ENCODE peak calls at places on chromosomes 7 and 10, in eight cellular contexts. One of them, this sample, is unnamed.

GRCh38 chr10:92699518-92700272 is 9.9 kb downstream of the HHEX start:
- DNase-seq in SK-N-MC: no peak
- DNase-seq in GM23338: peak; percentile 76
- DNase-seq in K562: peak; percentile 49
- DNase-seq in HepG2: no peak
- DNase-seq in HCT116: no peak
- DNase-seq in H1: no peak
- DNase-seq in GM12878: no peak
- DNase-seq in this sample: peak; percentile 69

GRCh38 chr7:45162311-45162845 is 4.8 kb downstream of the RAMP3 start:
- DNase-seq in SK-N-MC: no peak
- DNase-seq in GM23338: no peak
- DNase-seq in K562: no peak
- DNase-seq in HepG2: no peak
- DNase-seq in HCT116: no peak
- DNase-seq in H1: no peak
- DNase-seq in GM12878: no peak
- DNase-seq in this sample: no peak

GRCh38 chr10:79559726-79560125 is 481 bp downstream of the SFTPA2 start:
- DNase-seq in SK-N-MC: no peak
- DNase-seq in GM23338: no peak
- DNase-seq in K562: no peak
- DNase-seq in HepG2: no peak
- DNase-seq in HCT116: no peak
- DNase-seq in H1: no peak
- DNase-seq in GM12878: no peak
- DNase-seq in this sample: no peak

GRCh38 chr7:42080831-42081230 is 156.2 kb downstream of the GLI3 start:
- DNase-seq in SK-N-MC: no peak
- DNase-seq in GM23338: no peak
- DNase-seq in K562: no peak
- DNase-seq in HepG2: no peak
- DNase-seq in HCT116: no peak
- DNase-seq in H1: no peak
- DNase-seq in GM12878: no peak
- DNase-seq in this sample: no peak

GRCh38 chr10:86545097-86545496 is 23.5 kb upstream of the WAPL start:
- DNase-seq in SK-N-MC: no peak
- DNase-seq in GM23338: no peak
- DNase-seq in K562: no peak
- DNase-seq in HepG2: no peak
- DNase-seq in HCT116: no peak
- DNase-seq in H1: no peak
- DNase-seq in GM12878: no peak
- DNase-seq in this sample: no peak

GRCh38 chr7:127251458-127252379 is 1.0 kb downstream of the GRM8 start:
- DNase-seq in SK-N-MC: no peak
- DNase-seq in GM23338: peak; percentile 60
- DNase-seq in K562: no peak
- DNase-seq in HepG2: no peak
- DNase-seq in HCT116: no peak
- DNase-seq in H1: no peak
- DNase-seq in GM12878: no peak
- DNase-seq in this sample: no peak

GRCh38 chr10:93514496-93514895 is 18.1 kb downstream of the CEP55 start:
- DNase-seq in SK-N-MC: no peak
- DNase-seq in GM23338: no peak
- DNase-seq in K562: no peak
- DNase-seq in HepG2: no peak
- DNase-seq in HCT116: no peak
- DNase-seq in H1: no peak
- DNase-seq in GM12878: no peak
- DNase-seq in this sample: no peak

GRCh38 chr7:17434191-17434590 is 135.7 kb downstream of the AHR start:
- DNase-seq in SK-N-MC: no peak
- DNase-seq in GM23338: no peak
- DNase-seq in K562: no peak
- DNase-seq in HepG2: no peak
- DNase-seq in HCT116: no peak
- DNase-seq in H1: no peak
- DNase-seq in GM12878: no peak
- DNase-seq in this sample: no peak

GRCh38 chr10:100562806-100563293 is 27.1 kb downstream of the HIF1AN start:
- DNase-seq in SK-N-MC: no peak
- DNase-seq in GM23338: peak; percentile 85
- DNase-seq in K562: peak; percentile 61
- DNase-seq in HepG2: peak; percentile 12
- DNase-seq in HCT116: no peak
- DNase-seq in H1: peak; percentile 33
- DNase-seq in GM12878: no peak
- DNase-seq in this sample: no peak

GRCh38 chr7:121195859-121196588 is 132.8 kb upstream of the WNT16 start:
- DNase-seq in SK-N-MC: no peak
- DNase-seq in GM23338: peak; percentile 7
- DNase-seq in K562: no peak
- DNase-seq in HepG2: no peak
- DNase-seq in HCT116: no peak
- DNase-seq in H1: no peak
- DNase-seq in GM12878: no peak
- DNase-seq in this sample: no peak

GRCh38 chr10:68135362-68135761 is 26.1 kb downstream of the MYPN start:
- DNase-seq in SK-N-MC: no peak
- DNase-seq in GM23338: no peak
- DNase-seq in K562: no peak
- DNase-seq in HepG2: no peak
- DNase-seq in HCT116: no peak
- DNase-seq in H1: no peak
- DNase-seq in GM12878: no peak
- DNase-seq in this sample: peak; percentile 33

GRCh38 chr10:51651063-51651462 is 48.3 kb downstream of the CSTF2T start:
- DNase-seq in SK-N-MC: no peak
- DNase-seq in GM23338: no peak
- DNase-seq in K562: no peak
- DNase-seq in HepG2: no peak
- DNase-seq in HCT116: no peak
- DNase-seq in H1: no peak
- DNase-seq in GM12878: no peak
- DNase-seq in this sample: no peak

GRCh38 chr7:5634107-5634950 is 147.1 kb downstream of the RNF216 start:
- DNase-seq in SK-N-MC: peak; percentile 51
- DNase-seq in GM23338: peak; percentile 83
- DNase-seq in K562: no peak
- DNase-seq in HepG2: no peak
- DNase-seq in HCT116: no peak
- DNase-seq in H1: no peak
- DNase-seq in GM12878: no peak
- DNase-seq in this sample: peak; percentile 50

GRCh38 chr10:71667374-71667750 is 52.2 kb downstream of the C10orf105 start:
- DNase-seq in SK-N-MC: no peak
- DNase-seq in GM23338: no peak
- DNase-seq in K562: no peak
- DNase-seq in HepG2: no peak
- DNase-seq in HCT116: no peak
- DNase-seq in H1: no peak
- DNase-seq in GM12878: peak; percentile 25
- DNase-seq in this sample: no peak

GRCh38 chr7:102872460-102872859 is 40.3 kb upstream of the LRRC17 start:
- DNase-seq in SK-N-MC: no peak
- DNase-seq in GM23338: no peak
- DNase-seq in K562: no peak
- DNase-seq in HepG2: no peak
- DNase-seq in HCT116: no peak
- DNase-seq in H1: no peak
- DNase-seq in GM12878: no peak
- DNase-seq in this sample: peak; percentile 98

GRCh38 chr7:68409851-68410250 is 1188.4 kb upstream of the AUTS2 start:
- DNase-seq in SK-N-MC: no peak
- DNase-seq in GM23338: peak; percentile 2
- DNase-seq in K562: no peak
- DNase-seq in HepG2: no peak
- DNase-seq in HCT116: no peak
- DNase-seq in H1: no peak
- DNase-seq in GM12878: no peak
- DNase-seq in this sample: no peak

GRCh38 chr10:83542774-83543291 is 596.5 kb upstream of the GHITM start:
- DNase-seq in SK-N-MC: no peak
- DNase-seq in GM23338: no peak
- DNase-seq in K562: no peak
- DNase-seq in HepG2: no peak
- DNase-seq in HCT116: no peak
- DNase-seq in H1: no peak
- DNase-seq in GM12878: peak; percentile 92
- DNase-seq in this sample: no peak

GRCh38 chr10:112435013-112435619 is 11.6 kb downstream of the ZDHHC6 start:
- DNase-seq in SK-N-MC: no peak
- DNase-seq in GM23338: peak; percentile 49
- DNase-seq in K562: no peak
- DNase-seq in HepG2: peak; percentile 52
- DNase-seq in HCT116: peak; percentile 55
- DNase-seq in H1: no peak
- DNase-seq in GM12878: no peak
- DNase-seq in this sample: peak; percentile 63

GRCh38 chr7:24729365-24730017 is 27.8 kb downstream of the GSDME start:
- DNase-seq in SK-N-MC: no peak
- DNase-seq in GM23338: no peak
- DNase-seq in K562: no peak
- DNase-seq in HepG2: no peak
- DNase-seq in HCT116: no peak
- DNase-seq in H1: no peak
- DNase-seq in GM12878: no peak
- DNase-seq in this sample: peak; percentile 75

GRCh38 chr10:92240289-92241157 is 50.4 kb downstream of the CPEB3 start:
- DNase-seq in SK-N-MC: no peak
- DNase-seq in GM23338: peak; percentile 81
- DNase-seq in K562: peak; percentile 50
- DNase-seq in HepG2: peak; percentile 75
- DNase-seq in HCT116: no peak
- DNase-seq in H1: no peak
- DNase-seq in GM12878: peak; percentile 53
- DNase-seq in this sample: peak; percentile 81

GRCh38 chr10:95395947-95396449 is 105.2 kb upstream of the PDLIM1 start:
- DNase-seq in SK-N-MC: no peak
- DNase-seq in GM23338: no peak
- DNase-seq in K562: no peak
- DNase-seq in HepG2: no peak
- DNase-seq in HCT116: no peak
- DNase-seq in H1: no peak
- DNase-seq in GM12878: no peak
- DNase-seq in this sample: no peak

DNA sequence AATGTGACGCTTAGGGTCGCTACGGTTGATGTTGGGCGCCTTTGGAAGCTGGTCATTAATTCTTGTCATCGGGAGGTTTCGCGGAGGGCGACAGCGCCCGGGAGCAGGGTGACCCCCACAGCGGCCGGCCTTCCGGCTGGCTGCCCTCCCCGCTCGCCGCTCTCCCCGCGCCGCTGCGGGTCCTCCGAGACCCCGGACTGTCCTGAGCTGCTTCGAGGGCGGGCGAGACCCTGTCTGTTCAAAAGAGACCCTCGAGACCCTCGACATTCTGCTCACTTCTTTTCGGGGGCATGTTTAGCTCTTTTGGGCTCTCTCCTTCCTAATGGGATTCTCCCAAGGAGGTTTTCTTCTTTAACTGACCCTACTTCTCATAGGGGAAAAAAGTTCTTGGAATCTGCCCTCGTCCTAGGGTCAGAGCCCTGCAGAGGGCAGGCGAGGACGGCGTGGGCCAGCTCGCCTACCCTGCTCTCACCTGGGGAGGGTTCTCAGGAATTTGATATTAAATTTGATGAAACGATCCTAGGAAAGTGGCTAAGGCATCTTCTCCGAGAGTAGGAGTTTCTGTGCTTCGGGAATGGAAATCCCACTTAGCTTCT is 257.0 kb downstream of the OTUD1 start:
- DNase-seq in SK-N-MC: no peak
- DNase-seq in GM23338: peak; percentile 39
- DNase-seq in K562: no peak
- DNase-seq in HepG2: no peak
- DNase-seq in HCT116: no peak
- DNase-seq in H1: no peak
- DNase-seq in GM12878: no peak
- DNase-seq in this sample: no peak
- TF ChIP-seq EZH2 in SK-N-MC: no peak
- TF ChIP-seq EZH2 in GM23338: peak; percentile 82
- TF ChIP-seq EZH2 in K562: no peak
- TF ChIP-seq EZH2 in HepG2: no peak
- TF ChIP-seq EZH2 in HCT116: no peak
- TF ChIP-seq EZH2 in H1: peak; percentile 52
- TF ChIP-seq EZH2 in GM12878: no peak
- TF ChIP-seq EZH2 in this sample: no peak

DNA sequence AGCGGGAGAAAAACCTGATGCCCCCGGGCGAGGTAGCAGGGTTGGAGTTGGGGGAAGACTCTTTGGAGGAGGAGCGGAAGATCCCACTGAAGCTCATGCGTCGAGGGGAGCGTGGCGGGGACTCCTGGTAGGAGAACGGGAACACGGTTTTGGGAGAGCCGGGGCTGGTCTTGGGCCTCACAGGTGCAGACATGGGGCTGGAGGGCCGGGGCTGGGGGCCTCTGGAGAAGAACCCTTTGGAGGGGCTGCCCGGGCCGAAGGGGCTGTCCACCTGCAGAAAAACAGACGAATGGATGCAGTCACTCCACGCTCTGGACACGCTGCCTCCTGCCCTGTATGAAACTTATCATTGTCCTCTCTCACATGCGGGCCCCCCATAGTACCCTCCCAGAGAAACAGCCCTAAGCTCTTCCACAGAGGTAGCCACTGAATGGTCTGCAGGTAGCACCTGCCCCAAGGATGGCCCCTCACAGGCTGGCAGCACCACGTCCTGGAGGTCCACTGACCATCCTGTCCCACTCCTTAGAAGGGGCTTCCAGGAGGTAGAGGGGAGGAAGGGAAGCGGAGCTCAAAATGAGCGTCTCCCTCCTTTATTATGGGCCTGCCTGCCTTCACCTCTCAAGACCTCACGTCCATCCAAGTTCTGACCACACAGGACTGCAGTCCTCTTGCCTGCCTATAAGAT is 95.6 kb downstream of the PRKAG2 start:
- DNase-seq in SK-N-MC: no peak
- DNase-seq in GM23338: no peak
- DNase-seq in K562: no peak
- DNase-seq in HepG2: no peak
- DNase-seq in HCT116: no peak
- DNase-seq in H1: no peak
- DNase-seq in GM12878: no peak
- DNase-seq in this sample: no peak
- TF ChIP-seq POLR2AphosphoS5 in SK-N-MC: no peak
- TF ChIP-seq POLR2AphosphoS5 in GM23338: no peak
- TF ChIP-seq POLR2AphosphoS5 in K562: no peak
- TF ChIP-seq POLR2AphosphoS5 in HepG2: no peak
- TF ChIP-seq POLR2AphosphoS5 in HCT116: no peak
- TF ChIP-seq POLR2AphosphoS5 in H1: no peak
- TF ChIP-seq POLR2AphosphoS5 in GM12878: no peak
- TF ChIP-seq POLR2AphosphoS5 in this sample: no peak

GRCh38 chr10:127195041-127195506 is 1.3 kb downstream of the INSYN2A start:
- DNase-seq in SK-N-MC: no peak
- DNase-seq in GM23338: peak; percentile 52
- DNase-seq in K562: no peak
- DNase-seq in HepG2: no peak
- DNase-seq in HCT116: no peak
- DNase-seq in H1: no peak
- DNase-seq in GM12878: no peak
- DNase-seq in this sample: peak; percentile 7
- TF ChIP-seq EZH2 in SK-N-MC: no peak
- TF ChIP-seq EZH2 in GM23338: no peak
- TF ChIP-seq EZH2 in K562: no peak
- TF ChIP-seq EZH2 in HepG2: no peak
- TF ChIP-seq EZH2 in HCT116: no peak
- TF ChIP-seq EZH2 in H1: no peak
- TF ChIP-seq EZH2 in GM12878: no peak
- TF ChIP-seq EZH2 in this sample: peak; percentile 62

GRCh38 chr10:25831138-25831537 is 102.9 kb upstream of the MYO3A start:
- DNase-seq in SK-N-MC: no peak
- DNase-seq in GM23338: no peak
- DNase-seq in K562: no peak
- DNase-seq in HepG2: no peak
- DNase-seq in HCT116: no peak
- DNase-seq in H1: no peak
- DNase-seq in GM12878: no peak
- DNase-seq in this sample: no peak
- TF ChIP-seq POLR2AphosphoS5 in SK-N-MC: no peak
- TF ChIP-seq POLR2AphosphoS5 in GM23338: no peak
- TF ChIP-seq POLR2AphosphoS5 in K562: no peak
- TF ChIP-seq POLR2AphosphoS5 in HepG2: no peak
- TF ChIP-seq POLR2AphosphoS5 in HCT116: no peak
- TF ChIP-seq POLR2AphosphoS5 in H1: no peak
- TF ChIP-seq POLR2AphosphoS5 in GM12878: no peak
- TF ChIP-seq POLR2AphosphoS5 in this sample: no peak

This sample was measured in endothelial cell of umbilical vein.